ENCODE peak calls at places on chromosome 7, in five cellular contexts. X is sigmoid colon, Q is H1, S is transverse colon, L is suprapubic skin. M is an unnamed sample.

GRCh38 chr7:158740013-158740656 is 35.5 kb upstream of the NCAPG2 start:
- DNase-seq in L (no peak), X (peak), Q (no peak), S (peak), M (peak)

GRCh38 chr7:115477193-115477651 is 553.3 kb downstream of the TFEC start:
- DNase-seq in X (no peak), S (peak), Q (no peak), L (no peak), M (no peak)

GRCh38 chr7:139783647-139784385 is 6.0 kb upstream of the HIPK2 start:
- DNase-seq in L (no peak), S (no peak), Q (no peak), X (no peak), M (no peak)

GRCh38 chr7:29229056-29229455 is 34.5 kb downstream of the CHN2 start:
- DNase-seq in Q (no peak), X (no peak), S (no peak), L (no peak), M (no peak)

GRCh38 chr7:129391546-129392211 is 42.6 kb upstream of the STRIP2 start:
- DNase-seq in Q (no peak), X (no peak), L (no peak), S (no peak), M (no peak)

GRCh38 chr7:37505750-37506353 is 57.2 kb upstream of the ELMO1 start:
- DNase-seq in L (no peak), Q (no peak), X (no peak), S (no peak), M (no peak)

GRCh38 chr7:114799522-114800133 is 122.3 kb upstream of the MDFIC start:
- DNase-seq in Q (no peak), X (no peak), S (no peak), L (no peak), M (no peak)

GRCh38 chr7:103001210-103001609 is 73.4 kb downstream of the FBXL13 start:
- DNase-seq in L (no peak), Q (no peak), X (no peak), S (no peak), M (no peak)

GRCh38 chr7:108613147-108613948 is 43.7 kb downstream of the DNAJB9 start:
- DNase-seq in L (no peak), X (no peak), Q (no peak), S (no peak), M (no peak)

GRCh38 chr7:141362580-141363435 is 188.4 kb upstream of the AGK start:
- DNase-seq in Q (no peak), S (no peak), X (no peak), L (no peak), M (no peak)

GRCh38 chr7:20340839-20341238 is 10.1 kb downstream of the ITGB8 start:
- DNase-seq in X (no peak), L (no peak), S (peak), Q (no peak), M (peak)

GRCh38 chr7:75900617-75901315 is 14.2 kb upstream of the POR start:
- DNase-seq in Q (no peak), X (no peak), S (no peak), L (no peak), M (no peak)

GRCh38 chr7:87702326-87702725 is 74.1 kb downstream of the RUNDC3B start:
- DNase-seq in Q (no peak), L (no peak), X (no peak), S (no peak), M (no peak)

DNA sequence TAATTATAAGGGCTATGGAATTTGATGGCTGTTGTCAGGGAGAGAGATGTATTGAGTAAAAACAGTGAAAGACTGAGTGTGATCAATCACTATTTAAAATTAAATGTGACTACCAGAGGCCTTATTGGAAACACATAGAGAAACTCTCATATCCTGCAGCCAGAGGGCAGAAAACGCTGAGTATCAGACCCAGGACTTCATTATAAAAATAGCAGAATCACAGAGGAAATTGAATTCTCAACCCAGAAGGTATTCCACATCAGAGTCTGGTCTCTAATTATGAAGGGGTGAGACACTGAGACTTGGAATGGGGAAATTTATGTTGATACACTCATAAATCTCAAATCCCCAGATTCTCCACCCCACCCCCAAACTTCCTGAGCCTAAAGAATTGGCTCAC is 69.5 kb upstream of the IL6 start:
- DNase-seq in Q (no peak), S (no peak), X (no peak), L (no peak), M (no peak)
- TF ChIP-seq CTCF in Q (peak), S (no peak), X (no peak), L (no peak), M (no peak)

GRCh38 chr7:23804707-23805106 is 94.7 kb downstream of the STK31 start:
- DNase-seq in X (no peak), S (no peak), Q (no peak), L (no peak), M (no peak)
- TF ChIP-seq POLR2AphosphoS5 in X (no peak), S (no peak), Q (no peak), L (no peak), M (no peak)

GRCh38 chr7:138387755-138388475 is 72.1 kb upstream of the TRIM24 start:
- DNase-seq in Q (no peak), S (no peak), L (no peak), X (no peak), M (no peak)
- TF ChIP-seq EP300 in Q (no peak), S (no peak), L (no peak), X (no peak), M (no peak)

GRCh38 chr7:999921-1000593 is 17.1 kb downstream of the CYP2W1 start:
- DNase-seq in L (no peak), S (no peak), Q (no peak), X (no peak), M (no peak)

GRCh38 chr7:999149-999883 is 16.3 kb downstream of the CYP2W1 start:
- DNase-seq in Q (no peak), X (no peak), S (no peak), L (no peak), M (no peak)

GRCh38 chr7:995571-995970 is 12.6 kb downstream of the CYP2W1 start:
- DNase-seq in S (no peak), L (no peak), X (no peak), Q (no peak), M (no peak)

GRCh38 chr7:996089-996872 is 13.3 kb downstream of the CYP2W1 start:
- DNase-seq in X (no peak), S (no peak), Q (no peak), L (peak), M (no peak)

DNA sequence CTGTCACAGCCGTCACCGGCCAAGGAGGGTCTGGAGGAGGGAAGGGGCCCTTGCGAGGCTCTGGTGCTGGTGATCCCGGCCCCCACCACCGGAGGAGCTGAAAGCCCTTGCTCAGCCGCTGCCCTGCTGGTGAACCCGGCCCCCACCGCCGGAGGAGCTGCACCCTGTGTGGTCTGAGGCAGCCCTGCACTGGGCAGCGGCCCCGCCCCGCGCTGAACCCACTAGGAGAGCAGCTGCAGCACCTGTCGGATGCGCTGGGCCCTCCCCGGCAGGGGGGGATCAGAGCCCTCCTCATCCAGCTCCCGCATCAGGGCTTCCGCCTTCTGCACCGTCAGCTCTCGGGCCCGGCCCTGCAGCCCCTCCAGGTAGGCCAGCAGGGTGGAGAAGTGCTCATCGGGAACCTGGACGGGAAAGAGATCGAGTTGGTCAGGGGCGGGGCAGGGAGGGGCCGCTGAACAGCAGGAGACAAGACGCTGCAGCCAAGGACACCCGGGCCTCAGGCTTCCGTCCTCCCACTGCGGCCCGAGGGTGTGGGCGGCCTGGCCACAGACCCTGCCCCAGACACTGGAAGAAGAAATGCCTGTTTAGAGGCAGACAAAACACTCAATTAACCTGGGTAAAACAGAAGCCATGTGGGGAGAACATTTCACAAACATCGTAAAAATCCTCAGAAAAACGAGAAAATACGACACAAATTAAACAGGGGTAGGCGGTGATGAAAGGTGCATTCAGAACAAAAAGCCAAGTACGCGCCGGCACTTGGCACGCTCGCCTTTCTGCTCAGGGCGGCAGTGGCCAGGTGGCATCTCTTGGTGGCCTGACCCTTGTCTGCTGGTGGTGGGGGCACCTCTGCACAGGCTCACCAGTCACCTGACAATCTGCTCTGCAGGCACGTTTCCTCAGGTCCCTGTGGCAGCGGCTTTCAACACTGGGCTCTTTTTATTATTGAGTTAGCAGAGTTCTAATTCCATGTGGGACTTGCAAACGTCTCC is 14.7 kb downstream of the CYP2W1 start:
- DNase-seq in Q (no peak), S (peak), X (no peak), L (no peak), M (no peak)
- TF ChIP-seq CTCF in Q (peak), S (no peak), X (no peak), L (no peak), M (no peak)

M was measured in stomach.